ENCODE peak calls at places on chromosomes 7 and 10, in four cellular contexts. R is H1, D is K562, M is HepG2. Q is an unnamed sample.

GRCh38 chr10:45000138-45000763 is 472 bp upstream of the ZNF22 start:
- DNase-seq in R (peak; percentile 45), M (no peak), D (no peak), Q (peak; percentile 71)

GRCh38 chr7:44077681-44078091 is 4.6 kb downstream of the POLM start:
- DNase-seq in R (no peak), M (no peak), D (no peak), Q (no peak)

GRCh38 chr10:68336952-68337351 is 4.2 kb upstream of the PBLD start:
- DNase-seq in D (no peak), M (no peak), R (no peak), Q (no peak)

GRCh38 chr7:107726356-107727130 is 17.4 kb upstream of the CBLL1 start:
- DNase-seq in R (no peak), D (no peak), M (no peak), Q (no peak)

GRCh38 chr10:5948999-5949759 is 28.2 kb downstream of the IL15RA start:
- DNase-seq in D (peak; percentile 78), M (peak; percentile 46), R (peak; percentile 80), Q (peak; percentile 82)

GRCh38 chr7:134834689-134835462 is 55.4 kb downstream of the CALD1 start:
- DNase-seq in D (peak; percentile 70), M (peak; percentile 59), R (no peak), Q (peak; percentile 79)

GRCh38 chr10:96720422-96721206 is at the start of gene PIK3AP1:
- DNase-seq in M (no peak), D (peak; percentile 48), R (peak; percentile 69), Q (no peak)

GRCh38 chr7:29866490-29866930 is 60.2 kb downstream of the WIPF3 start:
- DNase-seq in R (no peak), D (no peak), M (no peak), Q (peak; percentile 69)

GRCh38 chr10:72691470-72692056 is 380 bp upstream of the MCU start:
- DNase-seq in R (no peak), M (peak; percentile 92), D (peak; percentile 4), Q (no peak)

GRCh38 chr10:17200885-17201164 is 647 bp downstream of the TRDMT1 start:
- DNase-seq in R (no peak), D (no peak), M (no peak), Q (peak; percentile 79)

GRCh38 chr10:112872728-112873127 is 77.3 kb upstream of the TCF7L2 start:
- DNase-seq in R (no peak), D (no peak), M (no peak), Q (no peak)

GRCh38 chr7:19772858-19773337 is 519 bp downstream of the TMEM196 start:
- DNase-seq in R (peak; percentile 83), D (no peak), M (no peak), Q (peak; percentile 37)

GRCh38 chr10:71068811-71069411 is 143.5 kb upstream of the UNC5B start:
- DNase-seq in R (no peak), M (no peak), D (no peak), Q (peak; percentile 56)

GRCh38 chr7:112500619-112501018 is 19.8 kb downstream of the LSMEM1 start:
- DNase-seq in M (no peak), D (no peak), R (no peak), Q (no peak)

GRCh38 chr10:69810998-69811397 is 9.3 kb downstream of the COL13A1 start:
- DNase-seq in D (no peak), R (no peak), M (no peak), Q (peak; percentile 19)

GRCh38 chr10:90112681-90113080 is 411.3 kb downstream of the KIF20B start:
- DNase-seq in D (no peak), R (no peak), M (no peak), Q (no peak)

GRCh38 chr10:109726473-109726872 is 196.8 kb downstream of the XPNPEP1 start:
- DNase-seq in M (no peak), D (no peak), R (no peak), Q (no peak)

GRCh38 chr7:131026297-131027003 is 292.4 kb upstream of the KLF14 start:
- DNase-seq in M (no peak), R (no peak), D (no peak), Q (no peak)

GRCh38 chr7:3321206-3321605 is 20.2 kb downstream of the SDK1 start:
- DNase-seq in M (peak; percentile 6), R (no peak), D (no peak), Q (no peak)

GRCh38 chr10:97023401-97024180 is 162.2 kb downstream of the SLIT1 start:
- DNase-seq in D (no peak), M (no peak), R (no peak), Q (no peak)

GRCh38 chr7:154946166-154946565 is 56.8 kb downstream of the PAXIP1 start:
- DNase-seq in R (no peak), D (no peak), M (no peak), Q (peak; percentile 46)

DNA sequence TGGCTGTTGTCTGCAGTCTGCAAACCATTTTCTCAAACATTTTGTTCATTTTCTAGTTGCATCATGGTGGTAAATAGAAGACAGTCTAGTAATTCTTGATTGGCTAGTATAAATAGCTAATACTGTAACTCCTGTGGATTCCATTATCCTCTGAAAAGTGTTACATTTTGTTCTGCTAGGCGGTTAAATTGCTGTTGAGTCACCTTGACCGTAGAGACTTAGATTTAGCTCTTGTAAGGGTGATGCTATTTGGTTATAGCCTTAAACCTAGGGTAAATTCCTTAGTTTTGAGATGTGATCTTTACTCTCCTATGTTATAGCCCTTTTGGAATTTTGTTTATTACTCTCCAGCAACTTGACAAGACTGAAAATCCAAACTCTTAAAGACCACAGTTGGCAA is 58.8 kb downstream of the SHOC2 start:
- DNase-seq in M (no peak), D (no peak), R (no peak), Q (no peak)
- TF ChIP-seq JUN in M (no peak), D (no peak), R (no peak), Q (no peak)

GRCh38 chr10:4770766-4771553 is 55.0 kb upstream of the AKR1E2 start:
- DNase-seq in M (peak; percentile 47), R (no peak), D (peak; percentile 10), Q (peak; percentile 97)
- TF ChIP-seq POLR2AphosphoS5 in M (no peak), R (no peak), D (no peak), Q (peak; percentile 75)

GRCh38 chr7:50709151-50709550 is 73.5 kb downstream of the GRB10 start:
- DNase-seq in D (no peak), M (no peak), R (no peak), Q (no peak)

GRCh38 chr7:50704844-50705243 is 77.9 kb downstream of the GRB10 start:
- DNase-seq in R (no peak), D (no peak), M (no peak), Q (no peak)

GRCh38 chr7:50703654-50704053 is 79.0 kb downstream of the GRB10 start:
- DNase-seq in D (no peak), R (no peak), M (no peak), Q (no peak)

GRCh38 chr7:50707607-50708006 is 75.1 kb downstream of the GRB10 start:
- DNase-seq in R (no peak), M (no peak), D (no peak), Q (no peak)

GRCh38 chr7:50706469-50706937 is 76.2 kb downstream of the GRB10 start:
- DNase-seq in D (no peak), R (no peak), M (no peak), Q (no peak)
- TF ChIP-seq JUN in D (no peak), R (no peak), M (no peak), Q (no peak)

DNA sequence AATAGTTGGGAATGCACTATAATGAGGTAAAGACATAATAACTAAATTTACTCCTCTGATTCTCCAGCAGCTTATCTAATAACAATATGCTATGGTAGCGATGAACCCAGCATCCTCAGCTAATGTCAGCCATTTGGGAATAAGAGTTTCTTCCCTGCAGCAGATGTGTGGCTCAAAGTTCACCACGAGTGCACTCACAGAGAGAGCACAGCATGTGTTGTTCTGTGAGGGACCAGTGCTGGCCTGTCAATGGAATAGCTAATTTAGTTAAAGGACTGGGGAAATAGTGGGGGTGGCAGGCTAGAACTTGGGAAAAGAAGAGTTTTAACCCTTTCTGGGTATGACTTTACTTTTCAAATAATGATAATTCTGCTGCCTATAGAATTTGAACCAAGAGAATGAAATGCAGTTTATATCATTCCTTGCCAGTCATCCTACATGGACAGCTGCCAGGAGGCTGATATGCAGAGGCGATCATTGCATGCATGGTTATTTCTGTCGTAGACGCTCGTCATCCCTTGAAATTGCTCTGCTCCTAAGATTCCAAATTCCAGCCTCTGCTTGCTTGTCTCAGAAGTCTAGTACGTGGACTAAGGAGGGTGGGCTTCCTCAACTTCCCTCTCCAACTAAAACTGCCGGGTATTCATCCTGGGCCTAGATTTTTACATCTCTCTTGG is 355.6 kb downstream of the RNLS start:
- DNase-seq in D (peak; percentile 7), M (no peak), R (no peak), Q (no peak)
- TF ChIP-seq POLR2AphosphoS5 in D (no peak), M (no peak), R (no peak), Q (no peak)

DNA sequence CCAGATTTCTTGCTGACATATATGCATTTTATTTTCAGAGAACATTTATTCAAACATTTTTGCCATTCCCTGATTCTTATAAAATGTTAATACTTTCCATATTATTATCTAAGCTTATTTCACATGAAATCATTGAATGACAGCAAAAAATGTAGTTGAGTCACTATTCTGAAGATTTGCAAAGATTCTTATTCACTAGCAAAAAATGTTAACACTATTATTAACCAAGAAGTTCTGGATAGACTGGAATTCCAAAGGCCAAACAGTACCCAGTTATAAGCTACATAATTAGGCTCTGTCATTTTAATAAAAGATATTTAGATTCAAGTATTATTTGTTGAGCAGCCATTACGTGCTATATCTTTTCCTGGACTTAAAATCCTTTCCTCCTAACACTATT is 4.3 kb downstream of the GSTO2 start:
- DNase-seq in D (no peak), R (no peak), M (no peak), Q (no peak)
- TF ChIP-seq JUN in D (no peak), R (no peak), M (no peak), Q (no peak)

GRCh38 chr10:103667390-103667789 is 173.9 kb downstream of the NEURL1 start:
- DNase-seq in M (no peak), D (peak; percentile 79), R (no peak), Q (no peak)
- TF ChIP-seq POLR2AphosphoS5 in M (no peak), D (peak; percentile 14), R (no peak), Q (no peak)

DNA sequence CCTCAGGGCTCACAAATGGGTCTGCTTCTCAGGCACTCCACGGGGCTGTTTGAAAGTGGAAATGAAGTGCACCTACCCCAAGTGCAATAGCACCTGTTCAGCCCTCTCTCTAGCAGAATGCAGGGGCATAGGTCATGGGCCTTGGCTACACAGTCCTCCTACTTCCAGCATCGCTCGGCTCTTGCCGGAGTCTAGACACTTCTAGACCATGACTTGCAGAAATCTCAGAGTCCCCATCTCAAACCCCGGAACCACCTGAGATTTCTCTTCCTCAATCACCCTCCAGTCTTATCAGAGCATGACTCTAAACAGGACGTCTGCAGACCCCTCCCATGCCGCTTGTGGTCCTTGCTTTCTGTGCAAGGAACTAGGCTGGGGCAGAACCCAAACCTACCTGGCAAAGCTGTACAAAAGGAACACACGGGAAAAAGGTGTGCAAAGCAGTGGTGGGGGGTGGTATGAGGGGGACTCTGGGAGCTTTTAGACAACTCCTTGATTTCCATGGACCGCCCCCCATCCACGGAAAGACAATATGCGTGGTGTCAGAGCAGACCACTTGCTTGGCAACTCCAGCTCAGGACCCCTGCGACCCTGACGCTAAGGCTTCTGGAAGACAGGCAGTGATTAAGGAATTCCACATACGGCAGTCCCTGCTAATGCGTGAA is 13.8 kb downstream of the TMEM273 start:
- DNase-seq in D (peak; percentile 71), M (no peak), R (peak; percentile 35), Q (no peak)
- TF ChIP-seq JUN in D (no peak), M (no peak), R (no peak), Q (no peak)

GRCh38 chr10:61257956-61258496 is 195.2 kb downstream of the TMEM26 start:
- DNase-seq in R (no peak), M (no peak), D (no peak), Q (no peak)
- TF ChIP-seq POLR2AphosphoS5 in R (no peak), M (no peak), D (no peak), Q (no peak)

Q was measured in endothelial cell of umbilical vein.